ENCODE peak calls at places on chromosome 5, in seven cellular contexts. T is H1, K is GM12891, D is GM12892, Y is HepG2, C is K562, H is SK-N-SH. F is an unnamed sample.

GRCh38 chr5:84597904-84598303 is 213.2 kb upstream of the EDIL3 start:
- DNase-seq in T (peak), K (no peak), D (no peak), Y (no peak), C (no peak), H (no peak), F (no peak)

GRCh38 chr5:35442916-35443639 is 174.6 kb upstream of the SPEF2 start:
- DNase-seq in T (no peak), K (no peak), D (no peak), Y (peak), C (no peak), H (no peak), F (no peak)

GRCh38 chr5:93360436-93361100 is 220.5 kb downstream of the NR2F1-AS1 start:
- DNase-seq in T (no peak), K (no peak), D (no peak), Y (no peak), C (no peak), H (no peak), F (no peak)

GRCh38 chr5:34522599-34523381 is 133.3 kb upstream of the RAI14 start:
- DNase-seq in T (peak), K (peak), D (peak), Y (peak), C (peak), H (peak), F (no peak)

GRCh38 chr5:78887384-78888118 is 97.6 kb downstream of the ARSB start:
- DNase-seq in T (no peak), K (peak), D (no peak), Y (no peak), C (no peak), H (no peak), F (peak)

GRCh38 chr5:9051779-9052178 is 494.1 kb downstream of the SEMA5A start:
- DNase-seq in T (no peak), K (no peak), D (no peak), Y (no peak), C (no peak), H (no peak), F (no peak)

GRCh38 chr5:135359374-135360165 is 39.5 kb downstream of the MACROH2A1 start:
- DNase-seq in T (no peak), K (no peak), D (no peak), Y (no peak), C (no peak), H (no peak), F (no peak)

GRCh38 chr5:78497573-78498533 is 137.4 kb downstream of the SCAMP1 start:
- DNase-seq in T (no peak), K (no peak), D (no peak), Y (no peak), C (no peak), H (no peak), F (no peak)

GRCh38 chr5:25090818-25091217 is 446.0 kb upstream of the CDH10 start:
- DNase-seq in T (no peak), K (no peak), D (no peak), Y (no peak), C (no peak), H (no peak), F (no peak)

GRCh38 chr5:160357861-160358411 is 12.5 kb downstream of the C1QTNF2 start:
- DNase-seq in T (no peak), K (no peak), D (no peak), Y (no peak), C (no peak), H (no peak), F (no peak)

GRCh38 chr5:176618783-176619182 is 8.8 kb upstream of the GPRIN1 start:
- DNase-seq in T (no peak), K (no peak), D (no peak), Y (no peak), C (no peak), H (peak), F (no peak)

GRCh38 chr5:94793816-94794198 is 175.3 kb downstream of the SLF1 start:
- DNase-seq in T (no peak), K (no peak), D (no peak), Y (no peak), C (no peak), H (no peak), F (no peak)

GRCh38 chr5:2496126-2496525 is 255.4 kb downstream of the IRX2 start:
- DNase-seq in T (no peak), K (no peak), D (no peak), Y (no peak), C (no peak), H (no peak), F (no peak)

GRCh38 chr5:113163328-113163727 is 186.7 kb downstream of the DCP2 start:
- DNase-seq in T (no peak), K (no peak), D (no peak), Y (no peak), C (no peak), H (no peak), F (no peak)

GRCh38 chr5:121273818-121274433 is 577.8 kb upstream of the FTMT start:
- DNase-seq in T (no peak), K (no peak), D (no peak), Y (peak), C (peak), H (no peak), F (no peak)

GRCh38 chr5:136046231-136046630 is 17.4 kb downstream of the TGFBI start:
- DNase-seq in T (no peak), K (no peak), D (no peak), Y (no peak), C (no peak), H (no peak), F (no peak)

GRCh38 chr5:75053286-75054109 is 1.1 kb upstream of the GCNT4 start:
- DNase-seq in T (no peak), K (peak), D (peak), Y (peak), C (peak), H (peak), F (no peak)

GRCh38 chr5:143352691-143353090 is 50.8 kb downstream of the NR3C1 start:
- DNase-seq in T (no peak), K (no peak), D (no peak), Y (no peak), C (no peak), H (no peak), F (no peak)
- TF ChIP-seq TAF1 in T (no peak), K (no peak), D (no peak), Y (no peak), C (no peak), H (no peak), F (no peak)

GRCh38 chr5:72936893-72937292 is 18.9 kb upstream of the FCHO2 start:
- DNase-seq in T (no peak), K (no peak), D (no peak), Y (no peak), C (no peak), H (no peak), F (no peak)
- TF ChIP-seq TAF1 in T (no peak), K (no peak), D (no peak), Y (no peak), C (no peak), H (no peak), F (no peak)

DNA sequence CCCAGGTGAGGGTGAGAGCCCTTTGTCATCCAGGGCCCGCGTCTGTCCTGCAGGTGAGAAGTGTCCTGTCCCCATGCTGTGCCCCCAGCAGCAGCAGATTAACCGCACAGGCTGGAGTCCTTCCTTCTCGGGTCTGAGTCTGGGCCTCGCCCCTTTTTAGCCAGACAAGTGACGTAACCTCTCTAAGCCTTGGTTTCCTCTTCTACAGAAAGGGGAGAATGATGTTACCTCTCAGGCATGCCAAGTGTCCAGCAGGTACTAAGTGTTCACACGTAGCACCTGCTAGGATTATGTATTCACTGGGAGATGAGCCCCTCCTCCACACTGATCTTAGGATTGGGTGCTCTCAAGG is 6.9 kb downstream of the NEURL1B start:
- DNase-seq in T (no peak), K (no peak), D (no peak), Y (no peak), C (no peak), H (no peak), F (no peak)
- TF ChIP-seq TAF1 in T (no peak), K (no peak), D (no peak), Y (no peak), C (no peak), H (no peak), F (no peak)

GRCh38 chr5:151019331-151019730 is 1.1 kb upstream of the GPX3 start:
- DNase-seq in T (no peak), K (no peak), D (no peak), Y (no peak), C (no peak), H (no peak), F (no peak)
- TF ChIP-seq TAF1 in T (no peak), K (no peak), D (no peak), Y (no peak), C (no peak), H (no peak), F (no peak)

GRCh38 chr5:140341591-140341990 is 4.8 kb downstream of the HBEGF start:
- DNase-seq in T (no peak), K (no peak), D (no peak), Y (no peak), C (no peak), H (no peak), F (no peak)
- TF ChIP-seq TAF1 in T (no peak), K (no peak), D (no peak), Y (no peak), C (no peak), H (no peak), F (no peak)

GRCh38 chr5:170986598-170986997 is 124.8 kb downstream of the RANBP17 start:
- DNase-seq in T (no peak), K (no peak), D (no peak), Y (no peak), C (no peak), H (peak), F (no peak)

DNA sequence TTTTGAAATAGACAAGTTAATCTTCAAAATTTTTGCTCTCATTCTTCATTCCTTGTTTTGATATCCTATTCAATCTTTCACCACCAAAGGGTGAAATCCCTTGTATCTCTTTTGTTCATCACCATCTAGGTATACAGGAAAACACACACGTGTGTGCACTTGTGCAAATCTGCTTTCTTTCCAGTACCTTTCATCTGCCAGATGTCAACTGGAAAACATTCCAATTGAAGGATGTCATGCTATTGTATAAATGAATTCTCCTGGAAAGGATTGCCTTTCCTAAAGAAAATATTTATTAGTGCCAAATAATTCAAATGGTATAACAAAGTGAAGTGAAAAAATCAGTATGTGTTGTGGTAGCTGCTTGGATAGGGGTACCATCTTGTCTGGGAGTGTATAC is 123.7 kb downstream of the RANBP17 start:
- DNase-seq in T (no peak), K (no peak), D (no peak), Y (no peak), C (no peak), H (no peak), F (no peak)
- TF ChIP-seq TAF1 in T (no peak), K (no peak), D (no peak), Y (no peak), C (no peak), H (no peak), F (no peak)

GRCh38 chr5:148708854-148709253 is 54.5 kb upstream of the HTR4 start:
- DNase-seq in T (no peak), K (no peak), D (no peak), Y (no peak), C (no peak), H (no peak), F (no peak)
- TF ChIP-seq TAF1 in T (no peak), K (no peak), D (no peak), Y (no peak), C (no peak), H (no peak), F (no peak)

F was measured in GM12878.